ENCODE peak calls at places on chromosomes 6 and 20, in six cellular contexts. T is ovary, P is sigmoid colon, G is suprapubic skin, V is A549, O is transverse colon. K is an unnamed sample.

GRCh38 chr6:100446922-100447899 is 17.5 kb downstream of the SIM1 start:
- DNase-seq in T (no peak), P (no peak), G (no peak), V (no peak), O (no peak), K (no peak)

GRCh38 chr20:23476015-23476754 is 14.7 kb upstream of the CST8 start:
- DNase-seq in T (no peak), P (no peak), G (no peak), V (no peak), O (no peak), K (no peak)

GRCh38 chr6:75935473-75935793 is 137.0 kb downstream of the IMPG1 start:
- DNase-seq in T (no peak), P (no peak), G (no peak), V (no peak), O (no peak), K (no peak)

GRCh38 chr6:18213439-18213838 is 50.9 kb downstream of the DEK start:
- DNase-seq in T (no peak), P (no peak), G (no peak), V (no peak), O (no peak), K (no peak)

GRCh38 chr20:46557231-46557956 is 6.9 kb upstream of the OCSTAMP start:
- DNase-seq in T (no peak), P (no peak), G (no peak), V (no peak), O (no peak), K (no peak)

GRCh38 chr6:161133973-161134372 is 139.9 kb downstream of the AGPAT4 start:
- DNase-seq in T (no peak), P (no peak), G (no peak), V (no peak), O (no peak), K (no peak)

GRCh38 chr6:26041946-26042345 is 45.3 kb upstream of the HFE start:
- DNase-seq in T (no peak), P (no peak), G (no peak), V (no peak), O (no peak), K (no peak)

GRCh38 chr6:2804516-2804915 is 37.1 kb downstream of the SERPINB1 start:
- DNase-seq in T (no peak), P (no peak), G (no peak), V (no peak), O (no peak), K (no peak)

GRCh38 chr20:721876-722275 is 46.3 kb upstream of the SCRT2 start:
- DNase-seq in T (no peak), P (no peak), G (no peak), V (no peak), O (no peak), K (no peak)

GRCh38 chr20:63702036-63702665 is 5.6 kb downstream of the ARFRP1 start:
- DNase-seq in T (no peak), P (no peak), G (peak), V (no peak), O (no peak), K (peak)

GRCh38 chr6:124753001-124753400 is 209.2 kb upstream of the RNF217 start:
- DNase-seq in T (no peak), P (no peak), G (no peak), V (no peak), O (no peak), K (no peak)

GRCh38 chr6:100257661-100258395 is 206.9 kb downstream of the SIM1 start:
- DNase-seq in T (no peak), P (no peak), G (no peak), V (peak), O (no peak), K (no peak)

GRCh38 chr20:13219327-13220193 is 1.5 kb upstream of the ISM1 start:
- DNase-seq in T (peak), P (no peak), G (no peak), V (no peak), O (no peak), K (no peak)

GRCh38 chr6:78059171-78059570 is 406.3 kb downstream of the MEI4 start:
- DNase-seq in T (no peak), P (no peak), G (no peak), V (no peak), O (no peak), K (no peak)

GRCh38 chr6:37019065-37019450 is 13.6 kb downstream of the FGD2 start:
- DNase-seq in T (no peak), P (no peak), G (no peak), V (no peak), O (no peak), K (no peak)

GRCh38 chr6:132220800-132221199 is 180.5 kb downstream of the MOXD1 start:
- DNase-seq in T (no peak), P (no peak), G (no peak), V (no peak), O (no peak), K (no peak)

GRCh38 chr6:157374889-157375443 is 6.0 kb upstream of the ZDHHC14 start:
- DNase-seq in T (no peak), P (no peak), G (no peak), V (no peak), O (no peak), K (no peak)

GRCh38 chr6:95803889-95804288 is 211.9 kb upstream of the FUT9 start:
- DNase-seq in T (no peak), P (no peak), G (no peak), V (no peak), O (no peak), K (no peak)

GRCh38 chr6:17600527-17601388 is 656 bp downstream of the FAM8A1 start:
- DNase-seq in T (peak), P (peak), G (peak), V (no peak), O (peak), K (peak)

GRCh38 chr6:156379946-156380707 is 397.1 kb upstream of the ARID1B start:
- DNase-seq in T (no peak), P (no peak), G (no peak), V (no peak), O (no peak), K (no peak)

GRCh38 chr6:75155586-75155985 is 50.3 kb downstream of the COL12A1 start:
- DNase-seq in T (no peak), P (no peak), G (no peak), V (no peak), O (no peak), K (no peak)

GRCh38 chr6:156634048-156634447 is 143.1 kb upstream of the ARID1B start:
- DNase-seq in T (no peak), P (no peak), G (no peak), V (no peak), O (no peak), K (no peak)

GRCh38 chr6:402901-403658 is 11.5 kb downstream of the IRF4 start:
- DNase-seq in T (no peak), P (no peak), G (no peak), V (no peak), O (no peak), K (no peak)

GRCh38 chr6:79461205-79461604 is 76.0 kb downstream of the LCA5 start:
- DNase-seq in T (no peak), P (no peak), G (no peak), V (no peak), O (no peak), K (no peak)

GRCh38 chr6:93932175-93932574 is 512.8 kb upstream of the EPHA7 start:
- DNase-seq in T (no peak), P (no peak), G (no peak), V (no peak), O (no peak), K (no peak)

GRCh38 chr6:106102967-106103727 is 17.0 kb downstream of the PRDM1 start:
- DNase-seq in T (no peak), P (no peak), G (no peak), V (no peak), O (no peak), K (no peak)

GRCh38 chr20:2301164-2301622 is 5.4 kb downstream of the TGM3 start:
- DNase-seq in T (no peak), P (peak), G (no peak), V (peak), O (peak), K (no peak)

GRCh38 chr6:12009180-12009748 is 2.8 kb upstream of the HIVEP1 start:
- DNase-seq in T (no peak), P (no peak), G (peak), V (no peak), O (no peak), K (no peak)
- TF ChIP-seq POLR2A in T (no peak), P (no peak), G (no peak), V (no peak), O (no peak), K (no peak)

GRCh38 chr20:53712212-53712977 is 118.8 kb upstream of the ZNF217 start:
- DNase-seq in T (no peak), P (no peak), G (no peak), V (no peak), O (no peak), K (no peak)
- H3K4me3 ChIP-seq in T (no peak), P (no peak), G (no peak), V (no peak), O (no peak), K (no peak)

GRCh38 chr6:73460044-73460443 is 1.5 kb upstream of the MTO1 start:
- DNase-seq in T (no peak), P (no peak), G (no peak), V (no peak), O (no peak), K (no peak)

GRCh38 chr6:73455865-73456629 is 4.0 kb upstream of the CGAS start:
- DNase-seq in T (no peak), P (peak), G (no peak), V (peak), O (no peak), K (no peak)

DNA sequence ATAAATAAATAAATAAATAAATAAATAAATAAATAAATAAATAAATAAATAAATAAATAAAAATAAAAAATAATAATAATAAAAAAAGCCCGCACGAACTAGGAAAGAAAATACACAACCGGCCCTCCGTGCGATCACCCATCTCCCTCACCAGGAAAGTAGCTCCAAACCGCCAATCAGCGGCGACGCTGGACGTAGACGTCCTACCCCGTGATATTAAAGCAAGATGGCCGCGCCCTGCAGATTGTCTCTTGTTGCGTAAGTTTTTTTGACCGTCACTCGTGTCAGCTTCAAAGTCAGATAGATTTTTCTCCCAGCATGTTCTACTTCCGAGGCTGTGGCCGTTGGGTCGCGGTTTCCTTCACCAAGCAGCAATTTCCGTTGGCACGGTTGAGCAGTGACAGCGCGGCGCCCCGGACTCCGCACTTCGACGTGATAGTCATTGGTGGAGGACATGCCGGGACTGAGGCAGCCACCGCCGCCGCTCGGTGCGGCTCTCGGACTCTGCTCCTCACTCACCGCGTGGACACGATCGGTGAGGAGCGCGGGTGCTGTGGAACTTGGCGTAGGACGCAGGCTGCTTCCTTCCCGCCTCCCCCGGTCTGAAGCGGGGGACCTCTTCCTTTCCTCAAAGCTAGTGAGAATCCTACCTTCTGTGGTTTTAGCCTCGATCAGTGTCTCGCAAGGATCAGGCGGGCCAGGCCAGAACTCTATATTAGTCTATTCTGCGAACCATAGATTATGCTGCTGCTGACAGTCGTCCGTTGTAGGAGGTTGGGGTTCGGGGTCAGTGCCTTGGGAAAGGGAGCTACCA is at the start of gene MTO1:
- DNase-seq in T (peak), P (peak), G (peak), V (peak), O (peak), K (peak)
- TF ChIP-seq EP300 in T (no peak), P (no peak), G (no peak), V (no peak), O (no peak), K (no peak)

GRCh38 chr20:35502352-35502751 is 27.1 kb downstream of the C20orf173 start:
- DNase-seq in T (no peak), P (no peak), G (no peak), V (no peak), O (peak), K (no peak)

GRCh38 chr20:35503281-35503680 is 26.2 kb downstream of the C20orf173 start:
- DNase-seq in T (no peak), P (no peak), G (no peak), V (no peak), O (no peak), K (no peak)

GRCh38 chr20:35504751-35505150 is 24.7 kb downstream of the C20orf173 start:
- DNase-seq in T (no peak), P (no peak), G (no peak), V (no peak), O (no peak), K (no peak)

GRCh38 chr20:35506179-35506578 is 23.3 kb downstream of the C20orf173 start:
- DNase-seq in T (no peak), P (no peak), G (no peak), V (no peak), O (no peak), K (no peak)

DNA sequence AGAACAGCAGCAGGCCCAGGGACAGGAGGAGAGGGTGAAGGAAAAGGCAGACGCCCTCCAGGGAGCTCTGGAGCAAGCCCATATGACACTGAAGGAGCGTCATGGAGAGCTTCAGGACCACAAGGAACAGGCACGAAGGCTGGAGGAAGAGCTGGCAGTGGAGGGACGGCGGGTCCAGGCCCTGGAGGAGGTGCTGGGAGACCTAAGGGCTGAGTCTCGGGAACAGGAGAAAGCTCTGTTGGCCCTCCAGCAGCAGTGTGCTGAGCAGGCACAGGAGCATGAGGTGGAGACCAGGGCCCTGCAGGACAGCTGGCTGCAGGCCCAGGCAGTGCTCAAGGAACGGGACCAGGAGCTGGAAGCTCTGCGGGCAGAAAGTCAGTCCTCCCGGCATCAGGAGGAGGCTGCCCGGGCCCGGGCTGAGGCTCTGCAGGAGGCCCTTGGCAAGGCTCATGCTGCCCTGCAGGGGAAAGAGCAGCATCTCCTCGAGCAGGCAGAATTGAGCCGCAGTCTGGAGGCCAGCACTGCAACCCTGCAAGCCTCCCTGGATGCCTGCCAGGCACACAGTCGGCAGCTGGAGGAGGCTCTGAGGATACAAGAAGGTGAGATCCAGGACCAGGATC is 25.5 kb downstream of the C20orf173 start:
- DNase-seq in T (peak), P (peak), G (no peak), V (no peak), O (no peak), K (peak)
- TF ChIP-seq POLR2A in T (no peak), P (no peak), G (no peak), V (no peak), O (no peak), K (no peak)

GRCh38 chr6:65189344-65189743 is 517.7 kb downstream of the EYS start:
- DNase-seq in T (no peak), P (no peak), G (no peak), V (no peak), O (no peak), K (no peak)

GRCh38 chr6:65191412-65191811 is 515.6 kb downstream of the EYS start:
- DNase-seq in T (no peak), P (no peak), G (no peak), V (no peak), O (no peak), K (no peak)
- H3K4me3 ChIP-seq in T (no peak), P (no peak), G (no peak), V (no peak), O (no peak), K (no peak)

GRCh38 chr6:69732640-69733039 is 64.2 kb downstream of the LMBRD1 start:
- DNase-seq in T (no peak), P (no peak), G (no peak), V (no peak), O (no peak), K (no peak)

GRCh38 chr6:69732045-69732444 is 64.8 kb downstream of the LMBRD1 start:
- DNase-seq in T (no peak), P (no peak), G (no peak), V (no peak), O (no peak), K (no peak)

GRCh38 chr6:69729870-69730449 is 66.8 kb downstream of the LMBRD1 start:
- DNase-seq in T (no peak), P (no peak), G (no peak), V (no peak), O (no peak), K (no peak)

DNA sequence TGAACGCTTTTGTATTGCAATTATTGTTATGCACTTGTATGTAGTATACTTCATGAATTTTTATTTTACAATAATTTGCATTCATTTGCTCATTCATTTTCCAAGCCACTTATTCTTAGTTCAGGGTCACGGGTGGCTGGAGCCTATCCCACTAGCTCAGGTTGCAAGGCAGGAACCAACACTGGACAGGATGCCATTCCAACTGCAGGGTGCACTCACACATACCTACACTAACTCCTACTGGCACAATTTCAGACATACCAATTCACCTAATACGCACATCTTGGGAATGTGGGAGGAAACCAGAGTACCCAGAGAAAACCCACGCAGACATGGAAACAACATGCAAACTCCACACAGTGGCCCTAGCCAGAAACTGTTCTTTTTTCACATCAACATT is 61.8 kb downstream of the LMBRD1 start:
- DNase-seq in T (no peak), P (no peak), G (no peak), V (no peak), O (no peak), K (no peak)
- TF ChIP-seq EP300 in T (no peak), P (no peak), G (no peak), V (no peak), O (no peak), K (no peak)

DNA sequence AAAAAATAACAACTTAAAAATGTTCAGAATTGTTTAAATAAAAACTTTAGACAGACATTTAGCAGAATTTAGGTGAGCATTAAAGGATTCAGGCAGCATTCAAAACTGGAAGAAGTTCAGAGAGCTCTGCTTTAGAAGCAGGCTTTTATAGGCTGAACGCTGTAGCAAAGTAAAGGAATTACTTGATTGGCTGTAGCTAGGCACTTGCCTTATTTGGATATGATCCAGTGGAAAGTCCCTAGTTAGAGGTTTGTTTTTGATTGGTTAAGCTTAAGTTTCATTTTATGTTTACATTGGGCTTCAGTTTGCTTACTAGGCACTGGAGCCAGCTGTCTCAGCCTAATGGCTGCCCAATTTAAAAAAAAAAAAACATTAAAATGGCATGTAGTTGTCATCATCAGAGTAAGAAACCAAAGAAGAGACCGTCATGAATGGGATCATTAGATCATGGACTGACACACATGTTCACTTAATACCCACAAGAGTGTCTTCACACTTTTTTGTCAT is 65.1 kb downstream of the CBFA2T2 start:
- DNase-seq in T (no peak), P (no peak), G (no peak), V (peak), O (no peak), K (no peak)
- TF ChIP-seq POLR2A in T (no peak), P (no peak), G (no peak), V (no peak), O (peak), K (no peak)

GRCh38 chr20:51541189-51542032 is 1.1 kb downstream of the NFATC2 start:
- DNase-seq in T (peak), P (peak), G (peak), V (no peak), O (peak), K (no peak)
- H3K4me3 ChIP-seq in T (no peak), P (no peak), G (peak), V (no peak), O (no peak), K (peak)

GRCh38 chr6:41519748-41520699 is 26.2 kb upstream of the FOXP4 start:
- DNase-seq in T (no peak), P (no peak), G (no peak), V (no peak), O (peak), K (peak)

GRCh38 chr6:41524634-41525011 is 21.6 kb upstream of the FOXP4 start:
- DNase-seq in T (no peak), P (no peak), G (no peak), V (no peak), O (no peak), K (peak)

GRCh38 chr6:41527721-41528408 is 18.3 kb upstream of the FOXP4 start:
- DNase-seq in T (no peak), P (no peak), G (no peak), V (no peak), O (peak), K (no peak)

GRCh38 chr6:41522780-41523548 is 23.2 kb upstream of the FOXP4 start:
- DNase-seq in T (no peak), P (no peak), G (no peak), V (no peak), O (no peak), K (peak)

DNA sequence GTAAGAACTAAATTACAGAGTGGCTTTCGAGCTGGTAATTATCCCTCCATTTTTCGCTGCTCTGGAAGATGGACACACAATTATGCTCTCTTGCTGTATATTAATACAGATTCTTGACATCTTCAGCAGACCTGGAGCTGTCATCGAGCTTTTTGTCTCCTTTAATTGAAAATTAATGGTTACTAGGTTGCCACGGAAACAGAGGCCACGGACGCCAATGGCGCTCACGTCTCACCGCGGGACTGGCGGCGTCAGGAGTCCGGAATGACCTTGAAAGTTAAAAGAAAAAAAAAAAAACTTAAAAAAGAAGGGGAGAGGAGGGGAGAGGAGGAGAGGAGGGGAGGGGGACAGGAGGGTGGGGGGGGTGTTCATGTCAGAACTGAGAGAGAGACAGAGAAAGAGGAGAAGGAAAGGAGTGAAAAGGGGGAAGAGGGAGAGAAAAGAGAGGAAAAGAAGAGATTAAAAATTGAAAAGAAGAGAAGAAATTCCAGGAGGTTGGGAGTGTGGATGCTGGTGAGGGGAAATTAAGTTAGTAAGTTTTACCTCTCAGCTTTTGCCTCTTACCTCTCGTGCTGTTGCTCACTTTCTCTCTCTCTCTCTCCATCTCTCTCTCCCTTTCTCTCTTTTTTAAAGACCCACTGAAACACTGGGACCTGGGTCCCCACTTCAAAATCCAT is 22.1 kb upstream of the FOXP4 start:
- DNase-seq in T (no peak), P (no peak), G (no peak), V (no peak), O (no peak), K (no peak)
- TF ChIP-seq EP300 in T (no peak), P (no peak), G (no peak), V (no peak), O (no peak), K (no peak)

K was measured in upper lobe of left lung.